ENCODE peak calls at places on chromosomes 3 and 15, in nine cellular contexts. U, S, G, O, A, L, R, K and P are unnamed samples.

GRCh38 chr3:106208979-106209378 is 340.2 kb upstream of the CBLB start:
- DNase-seq in U (no peak), S (no peak), G (no peak), O (no peak), A (peak), L (no peak), R (no peak), K (no peak), P (peak)

GRCh38 chr3:164208026-164208425 is 870.3 kb downstream of the SI start:
- DNase-seq in U (no peak), S (no peak), G (no peak), O (peak), A (no peak), L (no peak), R (no peak), K (no peak), P (no peak)

GRCh38 chr3:139281512-139282196 is 62.2 kb upstream of the MRPS22 start:
- DNase-seq in U (no peak), S (no peak), G (no peak), O (no peak), A (peak), L (peak), R (no peak), K (no peak), P (no peak)

GRCh38 chr3:129161860-129162271 is 1.0 kb upstream of the ISY1 start:
- DNase-seq in U (no peak), S (no peak), G (no peak), O (no peak), A (no peak), L (no peak), R (no peak), K (peak), P (peak)

GRCh38 chr3:58575986-58576652 is 1.1 kb downstream of the FAM107A start:
- DNase-seq in U (peak), S (no peak), G (no peak), O (no peak), A (no peak), L (no peak), R (no peak), K (no peak), P (no peak)

GRCh38 chr3:131036200-131036816 is 9.6 kb downstream of the NEK11 start:
- DNase-seq in U (no peak), S (no peak), G (no peak), O (no peak), A (peak), L (no peak), R (no peak), K (peak), P (no peak)

GRCh38 chr15:97168704-97169475 is 791.6 kb upstream of the ARRDC4 start:
- DNase-seq in U (no peak), S (no peak), G (no peak), O (no peak), A (no peak), L (no peak), R (no peak), K (no peak), P (peak)

GRCh38 chr3:58135712-58136543 is 74.8 kb downstream of the DNASE1L3 start:
- DNase-seq in U (peak), S (no peak), G (no peak), O (no peak), A (no peak), L (no peak), R (no peak), K (no peak), P (no peak)

GRCh38 chr3:140505256-140505655 is 172.6 kb upstream of the TRIM42 start:
- DNase-seq in U (no peak), S (no peak), G (no peak), O (no peak), A (no peak), L (no peak), R (no peak), K (no peak), P (no peak)

GRCh38 chr3:100972867-100973266 is 20.4 kb downstream of the ABI3BP start:
- DNase-seq in U (no peak), S (no peak), G (no peak), O (no peak), A (peak), L (no peak), R (no peak), K (no peak), P (no peak)

GRCh38 chr3:149603126-149604074 is 54.4 kb downstream of the WWTR1 start:
- DNase-seq in U (no peak), S (no peak), G (no peak), O (peak), A (peak), L (no peak), R (no peak), K (peak), P (peak)

GRCh38 chr3:100319951-100320350 is 14.6 kb upstream of the NIT2 start:
- DNase-seq in U (no peak), S (no peak), G (no peak), O (no peak), A (no peak), L (no peak), R (no peak), K (no peak), P (no peak)

GRCh38 chr3:90092994-90093393 is 985.6 kb downstream of the EPHA3 start:
- DNase-seq in U (no peak), S (no peak), G (no peak), O (peak), A (peak), L (no peak), R (no peak), K (peak), P (peak)

GRCh38 chr3:161890147-161890625 is 393.6 kb downstream of the OTOL1 start:
- DNase-seq in U (no peak), S (no peak), G (no peak), O (peak), A (peak), L (peak), R (no peak), K (peak), P (peak)

GRCh38 chr3:11544413-11545181 is 99.1 kb downstream of the VGLL4 start:
- DNase-seq in U (no peak), S (peak), G (no peak), O (no peak), A (peak), L (no peak), R (no peak), K (peak), P (peak)

GRCh38 chr15:97316362-97316761 is 644.1 kb upstream of the ARRDC4 start:
- DNase-seq in U (no peak), S (no peak), G (no peak), O (no peak), A (no peak), L (no peak), R (no peak), K (no peak), P (no peak)

GRCh38 chr15:48537277-48538113 is 108.0 kb downstream of the FBN1 start:
- DNase-seq in U (no peak), S (no peak), G (no peak), O (no peak), A (no peak), L (no peak), R (no peak), K (peak), P (no peak)

GRCh38 chr3:148211725-148212124 is 486.0 kb upstream of the AGTR1 start:
- DNase-seq in U (no peak), S (no peak), G (no peak), O (no peak), A (peak), L (no peak), R (no peak), K (no peak), P (no peak)

GRCh38 chr15:74828835-74829234 is 2.4 kb downstream of the CPLX3 start:
- DNase-seq in U (no peak), S (no peak), G (no peak), O (no peak), A (no peak), L (no peak), R (no peak), K (no peak), P (no peak)

GRCh38 chr15:51917493-51917892 is 54.1 kb downstream of the LEO1 start:
- DNase-seq in U (no peak), S (no peak), G (no peak), O (peak), A (no peak), L (peak), R (no peak), K (no peak), P (peak)

GRCh38 chr15:81312790-81313543 is 11.0 kb downstream of the STARD5 start:
- DNase-seq in U (peak), S (no peak), G (no peak), O (peak), A (peak), L (peak), R (no peak), K (peak), P (peak)

GRCh38 chr3:51311055-51311454 is 74.0 kb upstream of the MANF start:
- DNase-seq in U (no peak), S (no peak), G (no peak), O (peak), A (peak), L (no peak), R (no peak), K (peak), P (no peak)

GRCh38 chr3:36444909-36445308 is 64.6 kb downstream of the STAC start:
- DNase-seq in U (no peak), S (no peak), G (no peak), O (peak), A (peak), L (no peak), R (no peak), K (no peak), P (no peak)

GRCh38 chr3:134494539-134494938 is 8.7 kb downstream of the CEP63 start:
- DNase-seq in U (no peak), S (no peak), G (no peak), O (no peak), A (no peak), L (no peak), R (no peak), K (no peak), P (no peak)

GRCh38 chr15:56996746-56997470 is 78.5 kb downstream of the TCF12 start:
- DNase-seq in U (no peak), S (no peak), G (no peak), O (no peak), A (peak), L (no peak), R (no peak), K (no peak), P (no peak)

GRCh38 chr3:49703443-49703927 is 14.1 kb downstream of the RNF123 start:
- DNase-seq in U (peak), S (no peak), G (no peak), O (peak), A (peak), L (no peak), R (no peak), K (peak), P (peak)

GRCh38 chr15:49064281-49064653 is 18.0 kb upstream of the SECISBP2L start:
- DNase-seq in U (no peak), S (no peak), G (no peak), O (no peak), A (no peak), L (no peak), R (no peak), K (no peak), P (no peak)

GRCh38 chr3:42134867-42135464 is 43.8 kb downstream of the TRAK1 start:
- DNase-seq in U (no peak), S (no peak), G (no peak), O (no peak), A (no peak), L (no peak), R (no peak), K (no peak), P (no peak)

GRCh38 chr3:50322386-50323091 is at the start of gene HYAL2:
- DNase-seq in U (peak), S (no peak), G (no peak), O (no peak), A (no peak), L (peak), R (no peak), K (no peak), P (no peak)

GRCh38 chr3:63395960-63396359 is 117.9 kb downstream of the SYNPR start:
- DNase-seq in U (no peak), S (no peak), G (no peak), O (no peak), A (no peak), L (no peak), R (no peak), K (no peak), P (no peak)

GRCh38 chr15:68658151-68658550 is 79.4 kb downstream of the CORO2B start:
- DNase-seq in U (no peak), S (no peak), G (no peak), O (no peak), A (no peak), L (peak), R (no peak), K (no peak), P (no peak)

GRCh38 chr3:141050913-141051632 is at the start of gene SPSB4:
- DNase-seq in U (peak), S (peak), G (no peak), O (peak), A (peak), L (no peak), R (no peak), K (peak), P (peak)

GRCh38 chr3:152480282-152480953 is 211.7 kb downstream of the MBNL1 start:
- DNase-seq in U (no peak), S (no peak), G (no peak), O (no peak), A (no peak), L (no peak), R (peak), K (no peak), P (no peak)

GRCh38 chr3:12944849-12945248 is 103.5 kb upstream of the RPL32 start:
- DNase-seq in U (no peak), S (no peak), G (no peak), O (no peak), A (no peak), L (no peak), R (no peak), K (no peak), P (no peak)